ENCODE peak calls at places on chromosome 10, in ten cellular contexts. One of them, this sample, is unnamed.

GRCh38 chr10:92240289-92241157 is 50.4 kb downstream of the CPEB3 start:
- DNase-seq in ovary: peak
- DNase-seq in CD8-positive, alpha-beta memory T cell: peak
- DNase-seq in HL-60: peak
- DNase-seq in fibroblast of mammary gland: peak
- DNase-seq in ascending aorta: peak
- DNase-seq in aorta: peak
- DNase-seq in HAP-1: peak
- DNase-seq in H7: peak
- DNase-seq in PC-3: peak
- DNase-seq in this sample: peak

GRCh38 chr10:16904619-16905018 is 87.4 kb upstream of the RSU1 start:
- DNase-seq in ascending aorta: no peak
- DNase-seq in CD8-positive, alpha-beta memory T cell: no peak
- DNase-seq in ovary: no peak
- DNase-seq in H7: no peak
- DNase-seq in fibroblast of mammary gland: peak
- DNase-seq in HAP-1: no peak
- DNase-seq in aorta: no peak
- DNase-seq in HL-60: peak
- DNase-seq in PC-3: no peak
- DNase-seq in this sample: peak

GRCh38 chr10:121096617-121097431 is 245.7 kb downstream of the WDR11 start:
- DNase-seq in HL-60: no peak
- DNase-seq in HAP-1: no peak
- DNase-seq in ascending aorta: no peak
- DNase-seq in H7: no peak
- DNase-seq in aorta: peak
- DNase-seq in PC-3: no peak
- DNase-seq in fibroblast of mammary gland: peak
- DNase-seq in CD8-positive, alpha-beta memory T cell: no peak
- DNase-seq in ovary: no peak
- DNase-seq in this sample: no peak

GRCh38 chr10:97011397-97011796 is 174.4 kb downstream of the SLIT1 start:
- DNase-seq in HAP-1: no peak
- DNase-seq in ascending aorta: no peak
- DNase-seq in PC-3: no peak
- DNase-seq in fibroblast of mammary gland: no peak
- DNase-seq in HL-60: no peak
- DNase-seq in aorta: no peak
- DNase-seq in H7: no peak
- DNase-seq in ovary: no peak
- DNase-seq in CD8-positive, alpha-beta memory T cell: no peak
- DNase-seq in this sample: no peak

GRCh38 chr10:100774876-100775275 is 29.5 kb downstream of the PAX2 start:
- DNase-seq in aorta: no peak
- DNase-seq in ovary: no peak
- DNase-seq in PC-3: no peak
- DNase-seq in H7: no peak
- DNase-seq in fibroblast of mammary gland: no peak
- DNase-seq in CD8-positive, alpha-beta memory T cell: no peak
- DNase-seq in HL-60: no peak
- DNase-seq in ascending aorta: no peak
- DNase-seq in HAP-1: no peak
- DNase-seq in this sample: no peak

GRCh38 chr10:96971324-96971723 is 139.2 kb downstream of the LCOR start:
- DNase-seq in HAP-1: no peak
- DNase-seq in CD8-positive, alpha-beta memory T cell: no peak
- DNase-seq in ascending aorta: no peak
- DNase-seq in H7: no peak
- DNase-seq in fibroblast of mammary gland: no peak
- DNase-seq in ovary: no peak
- DNase-seq in PC-3: no peak
- DNase-seq in HL-60: no peak
- DNase-seq in aorta: no peak
- DNase-seq in this sample: no peak

GRCh38 chr10:26832960-26833359 is 27.8 kb downstream of the ABI1 start:
- DNase-seq in HL-60: no peak
- DNase-seq in ovary: no peak
- DNase-seq in HAP-1: peak
- DNase-seq in aorta: no peak
- DNase-seq in CD8-positive, alpha-beta memory T cell: no peak
- DNase-seq in ascending aorta: no peak
- DNase-seq in PC-3: no peak
- DNase-seq in fibroblast of mammary gland: no peak
- DNase-seq in H7: no peak
- DNase-seq in this sample: no peak

GRCh38 chr10:404341-404740 is 269.1 kb downstream of the ZMYND11 start:
- DNase-seq in HL-60: no peak
- DNase-seq in aorta: no peak
- DNase-seq in HAP-1: no peak
- DNase-seq in PC-3: no peak
- DNase-seq in fibroblast of mammary gland: peak
- DNase-seq in ascending aorta: no peak
- DNase-seq in ovary: no peak
- DNase-seq in CD8-positive, alpha-beta memory T cell: no peak
- DNase-seq in H7: no peak
- DNase-seq in this sample: no peak

GRCh38 chr10:27373566-27374160 is 130.4 kb upstream of the RAB18 start:
- DNase-seq in aorta: no peak
- DNase-seq in ascending aorta: no peak
- DNase-seq in H7: no peak
- DNase-seq in HL-60: no peak
- DNase-seq in PC-3: no peak
- DNase-seq in CD8-positive, alpha-beta memory T cell: no peak
- DNase-seq in ovary: no peak
- DNase-seq in HAP-1: no peak
- DNase-seq in fibroblast of mammary gland: no peak
- DNase-seq in this sample: no peak

GRCh38 chr10:25226775-25227682 is 52.2 kb downstream of the GPR158 start:
- DNase-seq in ovary: no peak
- DNase-seq in ascending aorta: no peak
- DNase-seq in aorta: no peak
- DNase-seq in PC-3: peak
- DNase-seq in CD8-positive, alpha-beta memory T cell: no peak
- DNase-seq in H7: peak
- DNase-seq in fibroblast of mammary gland: peak
- DNase-seq in HAP-1: peak
- DNase-seq in HL-60: no peak
- DNase-seq in this sample: peak

GRCh38 chr10:49106451-49106850 is 8.9 kb downstream of the VSTM4 start:
- DNase-seq in PC-3: no peak
- DNase-seq in aorta: peak
- DNase-seq in HL-60: no peak
- DNase-seq in CD8-positive, alpha-beta memory T cell: no peak
- DNase-seq in ascending aorta: peak
- DNase-seq in H7: no peak
- DNase-seq in ovary: peak
- DNase-seq in fibroblast of mammary gland: no peak
- DNase-seq in HAP-1: no peak
- DNase-seq in this sample: no peak

GRCh38 chr10:106615081-106615480 is 549.4 kb downstream of the SORCS1 start:
- DNase-seq in PC-3: no peak
- DNase-seq in HL-60: no peak
- DNase-seq in ovary: no peak
- DNase-seq in H7: peak
- DNase-seq in fibroblast of mammary gland: peak
- DNase-seq in ascending aorta: no peak
- DNase-seq in CD8-positive, alpha-beta memory T cell: no peak
- DNase-seq in HAP-1: no peak
- DNase-seq in aorta: no peak
- DNase-seq in this sample: no peak

GRCh38 chr10:87865201-87866025 is 2.0 kb downstream of the PTEN start:
- DNase-seq in aorta: no peak
- DNase-seq in H7: no peak
- DNase-seq in HAP-1: no peak
- DNase-seq in ovary: no peak
- DNase-seq in PC-3: no peak
- DNase-seq in fibroblast of mammary gland: no peak
- DNase-seq in ascending aorta: no peak
- DNase-seq in CD8-positive, alpha-beta memory T cell: no peak
- DNase-seq in HL-60: no peak
- DNase-seq in this sample: no peak

GRCh38 chr10:87866575-87866974 is 3.1 kb downstream of the PTEN start:
- DNase-seq in H7: no peak
- DNase-seq in HAP-1: no peak
- DNase-seq in ovary: no peak
- DNase-seq in fibroblast of mammary gland: no peak
- DNase-seq in CD8-positive, alpha-beta memory T cell: no peak
- DNase-seq in HL-60: no peak
- DNase-seq in aorta: no peak
- DNase-seq in ascending aorta: no peak
- DNase-seq in PC-3: peak
- DNase-seq in this sample: no peak

GRCh38 chr10:87870154-87870553 is 6.7 kb downstream of the PTEN start:
- DNase-seq in fibroblast of mammary gland: no peak
- DNase-seq in ascending aorta: no peak
- DNase-seq in HAP-1: no peak
- DNase-seq in aorta: no peak
- DNase-seq in HL-60: no peak
- DNase-seq in CD8-positive, alpha-beta memory T cell: no peak
- DNase-seq in PC-3: no peak
- DNase-seq in H7: no peak
- DNase-seq in ovary: no peak
- DNase-seq in this sample: no peak

GRCh38 chr10:87868277-87868676 is 4.9 kb downstream of the PTEN start:
- DNase-seq in HL-60: no peak
- DNase-seq in PC-3: peak
- DNase-seq in CD8-positive, alpha-beta memory T cell: no peak
- DNase-seq in HAP-1: no peak
- DNase-seq in aorta: no peak
- DNase-seq in ascending aorta: no peak
- DNase-seq in H7: no peak
- DNase-seq in fibroblast of mammary gland: no peak
- DNase-seq in ovary: no peak
- DNase-seq in this sample: no peak

DNA sequence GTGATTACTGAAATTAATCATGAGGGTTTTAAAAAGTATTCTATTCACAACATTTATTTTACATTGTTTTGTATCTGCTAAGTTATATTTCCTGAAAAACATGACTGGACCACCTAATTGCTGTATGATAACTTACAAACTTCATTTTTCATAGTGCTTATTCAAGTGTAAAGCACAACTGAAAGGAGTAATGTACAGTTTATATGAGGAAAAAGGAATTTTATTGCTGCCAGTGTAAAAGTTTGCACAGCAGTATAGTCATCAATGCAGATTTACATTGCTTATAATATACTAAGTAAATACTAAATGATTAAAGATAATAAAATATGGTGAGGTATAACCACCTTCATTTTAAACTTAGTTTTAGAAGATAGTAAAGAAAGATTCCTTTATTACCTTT is 4.0 kb downstream of the PTEN start:
- DNase-seq in PC-3: peak
- DNase-seq in ovary: no peak
- DNase-seq in aorta: no peak
- DNase-seq in HL-60: no peak
- DNase-seq in HAP-1: no peak
- DNase-seq in fibroblast of mammary gland: no peak
- DNase-seq in H7: no peak
- DNase-seq in CD8-positive, alpha-beta memory T cell: no peak
- DNase-seq in ascending aorta: no peak
- DNase-seq in this sample: no peak
- H3K4me3 ChIP-seq in PC-3: peak
- H3K4me3 ChIP-seq in ovary: peak
- H3K4me3 ChIP-seq in aorta: peak
- H3K4me3 ChIP-seq in HL-60: peak
- H3K4me3 ChIP-seq in HAP-1: peak
- H3K4me3 ChIP-seq in fibroblast of mammary gland: peak
- H3K4me3 ChIP-seq in H7: no peak
- H3K4me3 ChIP-seq in CD8-positive, alpha-beta memory T cell: no peak
- H3K4me3 ChIP-seq in ascending aorta: peak
- H3K4me3 ChIP-seq in this sample: peak

DNA sequence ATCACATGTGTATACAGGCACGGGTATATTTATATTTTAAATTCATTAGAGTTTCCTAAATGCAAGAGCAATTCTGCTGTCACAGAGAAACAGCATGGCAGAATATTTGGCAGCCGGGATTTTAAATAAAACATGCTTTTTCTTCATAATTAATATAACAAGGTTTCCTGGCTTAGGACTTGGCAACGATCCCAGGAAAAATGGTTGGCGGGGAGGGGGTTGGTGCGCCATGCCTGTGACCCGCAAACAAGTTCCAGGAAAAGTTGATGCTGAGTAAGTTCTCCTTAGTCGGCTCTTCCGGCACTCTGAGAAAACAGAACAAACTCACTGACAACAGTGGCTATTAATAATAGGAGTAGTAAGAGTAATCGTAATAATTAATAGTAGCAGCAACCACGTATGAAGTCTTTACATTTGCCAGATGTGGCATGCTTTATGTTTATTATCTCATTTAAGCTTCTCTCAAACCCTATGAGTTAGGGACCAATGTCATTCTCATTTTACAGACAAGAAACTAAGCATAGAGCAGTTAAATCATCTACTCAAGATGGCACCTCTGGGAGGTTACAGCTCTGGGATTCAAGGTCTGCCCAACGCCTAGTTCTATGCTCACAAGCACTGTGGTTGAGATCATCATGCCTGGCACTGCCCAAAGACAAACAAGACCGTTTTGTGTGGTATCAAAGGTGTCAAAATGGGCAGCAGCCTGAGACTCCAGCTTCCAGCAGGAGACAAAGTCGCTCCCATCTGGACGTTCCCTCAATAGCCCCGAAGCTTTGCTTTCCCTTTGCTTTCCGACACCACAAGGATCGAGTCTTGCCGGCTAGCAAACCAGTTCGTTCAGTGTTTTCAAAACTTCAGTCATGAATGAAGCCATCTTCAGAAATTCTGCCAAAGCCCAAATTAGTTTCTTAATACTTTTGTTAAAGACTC is 4.8 kb downstream of the HABP2 start:
- DNase-seq in ovary: peak
- DNase-seq in PC-3: no peak
- DNase-seq in HL-60: no peak
- DNase-seq in CD8-positive, alpha-beta memory T cell: no peak
- DNase-seq in HAP-1: no peak
- DNase-seq in fibroblast of mammary gland: no peak
- DNase-seq in ascending aorta: no peak
- DNase-seq in H7: peak
- DNase-seq in aorta: no peak
- DNase-seq in this sample: no peak
- H3K4me3 ChIP-seq in ovary: no peak
- H3K4me3 ChIP-seq in PC-3: no peak
- H3K4me3 ChIP-seq in HL-60: no peak
- H3K4me3 ChIP-seq in CD8-positive, alpha-beta memory T cell: no peak
- H3K4me3 ChIP-seq in HAP-1: no peak
- H3K4me3 ChIP-seq in fibroblast of mammary gland: no peak
- H3K4me3 ChIP-seq in ascending aorta: peak
- H3K4me3 ChIP-seq in H7: no peak
- H3K4me3 ChIP-seq in aorta: peak
- H3K4me3 ChIP-seq in this sample: no peak

GRCh38 chr10:68106656-68107055 is 2.6 kb upstream of the MYPN start:
- DNase-seq in HL-60: no peak
- DNase-seq in CD8-positive, alpha-beta memory T cell: no peak
- DNase-seq in fibroblast of mammary gland: peak
- DNase-seq in ovary: no peak
- DNase-seq in PC-3: peak
- DNase-seq in HAP-1: no peak
- DNase-seq in H7: no peak
- DNase-seq in ascending aorta: no peak
- DNase-seq in aorta: no peak
- DNase-seq in this sample: no peak
- H3K4me3 ChIP-seq in HL-60: no peak
- H3K4me3 ChIP-seq in CD8-positive, alpha-beta memory T cell: no peak
- H3K4me3 ChIP-seq in fibroblast of mammary gland: peak
- H3K4me3 ChIP-seq in ovary: no peak
- H3K4me3 ChIP-seq in PC-3: peak
- H3K4me3 ChIP-seq in HAP-1: no peak
- H3K4me3 ChIP-seq in H7: no peak
- H3K4me3 ChIP-seq in ascending aorta: no peak
- H3K4me3 ChIP-seq in aorta: no peak
- H3K4me3 ChIP-seq in this sample: no peak

GRCh38 chr10:117004238-117004626 is 755 bp downstream of the SHTN1 start:
- DNase-seq in ovary: no peak
- DNase-seq in ascending aorta: no peak
- DNase-seq in HL-60: peak
- DNase-seq in HAP-1: peak
- DNase-seq in H7: no peak
- DNase-seq in CD8-positive, alpha-beta memory T cell: no peak
- DNase-seq in fibroblast of mammary gland: peak
- DNase-seq in aorta: no peak
- DNase-seq in PC-3: peak
- DNase-seq in this sample: no peak
- H3K4me3 ChIP-seq in ovary: peak
- H3K4me3 ChIP-seq in ascending aorta: peak
- H3K4me3 ChIP-seq in HL-60: peak
- H3K4me3 ChIP-seq in HAP-1: peak
- H3K4me3 ChIP-seq in H7: peak
- H3K4me3 ChIP-seq in CD8-positive, alpha-beta memory T cell: no peak
- H3K4me3 ChIP-seq in fibroblast of mammary gland: peak
- H3K4me3 ChIP-seq in aorta: peak
- H3K4me3 ChIP-seq in PC-3: peak
- H3K4me3 ChIP-seq in this sample: peak